ENCODE peak calls at places on chromosomes 12 and 14, in nine cellular contexts. One of them, this sample, is unnamed.

GRCh38 chr12:77488041-77488620 is 342.6 kb upstream of the NAV3 start:
- DNase-seq in activated T-helper 2 cell treated with anti-CD3 and anti-CD28 coated beads, Interferon-gamma antibody, Interleukin-2, Interleukin-4, amounts not matched to agents 10 μg/mL and 5 μg/mL and 100 μg/mL, durations not matched to agents 14 hours and 24 hours and 36 hours: no peak
- DNase-seq in GM18507: no peak
- DNase-seq in choroid plexus epithelial cell: peak; percentile 32
- DNase-seq in left cardiac atrium: no peak
- DNase-seq in lower leg skin: no peak
- DNase-seq in CD8-positive, alpha-beta T cell: no peak
- DNase-seq in GM13977: no peak
- DNase-seq in kidney glomerular epithelial cell: peak; percentile 39
- DNase-seq in this sample: no peak

GRCh38 chr12:113818278-113818677 is 147.8 kb downstream of the RBM19 start:
- DNase-seq in activated T-helper 2 cell treated with anti-CD3 and anti-CD28 coated beads, Interferon-gamma antibody, Interleukin-2, Interleukin-4, amounts not matched to agents 10 μg/mL and 5 μg/mL and 100 μg/mL, durations not matched to agents 14 hours and 24 hours and 36 hours: no peak
- DNase-seq in GM18507: no peak
- DNase-seq in choroid plexus epithelial cell: no peak
- DNase-seq in left cardiac atrium: no peak
- DNase-seq in lower leg skin: no peak
- DNase-seq in CD8-positive, alpha-beta T cell: no peak
- DNase-seq in GM13977: no peak
- DNase-seq in kidney glomerular epithelial cell: no peak
- DNase-seq in this sample: no peak

GRCh38 chr12:58877243-58877743 is 43.0 kb downstream of the LRIG3 start:
- DNase-seq in activated T-helper 2 cell treated with anti-CD3 and anti-CD28 coated beads, Interferon-gamma antibody, Interleukin-2, Interleukin-4, amounts not matched to agents 10 μg/mL and 5 μg/mL and 100 μg/mL, durations not matched to agents 14 hours and 24 hours and 36 hours: no peak
- DNase-seq in GM18507: no peak
- DNase-seq in choroid plexus epithelial cell: peak; percentile 97
- DNase-seq in left cardiac atrium: no peak
- DNase-seq in lower leg skin: no peak
- DNase-seq in CD8-positive, alpha-beta T cell: no peak
- DNase-seq in GM13977: no peak
- DNase-seq in kidney glomerular epithelial cell: peak; percentile 94
- DNase-seq in this sample: peak; percentile 74

GRCh38 chr14:55599250-55599879 is 19.4 kb downstream of the KTN1 start:
- DNase-seq in activated T-helper 2 cell treated with anti-CD3 and anti-CD28 coated beads, Interferon-gamma antibody, Interleukin-2, Interleukin-4, amounts not matched to agents 10 μg/mL and 5 μg/mL and 100 μg/mL, durations not matched to agents 14 hours and 24 hours and 36 hours: no peak
- DNase-seq in GM18507: no peak
- DNase-seq in choroid plexus epithelial cell: no peak
- DNase-seq in left cardiac atrium: peak; percentile 59
- DNase-seq in lower leg skin: peak; percentile 29
- DNase-seq in CD8-positive, alpha-beta T cell: no peak
- DNase-seq in GM13977: no peak
- DNase-seq in kidney glomerular epithelial cell: no peak
- DNase-seq in this sample: no peak

GRCh38 chr12:51323966-51324895 is at the start of gene BIN2:
- DNase-seq in activated T-helper 2 cell treated with anti-CD3 and anti-CD28 coated beads, Interferon-gamma antibody, Interleukin-2, Interleukin-4, amounts not matched to agents 10 μg/mL and 5 μg/mL and 100 μg/mL, durations not matched to agents 14 hours and 24 hours and 36 hours: peak; percentile 70
- DNase-seq in GM18507: peak; percentile 72
- DNase-seq in choroid plexus epithelial cell: no peak
- DNase-seq in left cardiac atrium: peak; percentile 53
- DNase-seq in lower leg skin: no peak
- DNase-seq in CD8-positive, alpha-beta T cell: peak; percentile 70
- DNase-seq in GM13977: peak; percentile 88
- DNase-seq in kidney glomerular epithelial cell: no peak
- DNase-seq in this sample: no peak

GRCh38 chr12:80018119-80018518 is 81.2 kb upstream of the OTOGL start:
- DNase-seq in activated T-helper 2 cell treated with anti-CD3 and anti-CD28 coated beads, Interferon-gamma antibody, Interleukin-2, Interleukin-4, amounts not matched to agents 10 μg/mL and 5 μg/mL and 100 μg/mL, durations not matched to agents 14 hours and 24 hours and 36 hours: no peak
- DNase-seq in GM18507: no peak
- DNase-seq in choroid plexus epithelial cell: no peak
- DNase-seq in left cardiac atrium: no peak
- DNase-seq in lower leg skin: no peak
- DNase-seq in CD8-positive, alpha-beta T cell: no peak
- DNase-seq in GM13977: no peak
- DNase-seq in kidney glomerular epithelial cell: no peak
- DNase-seq in this sample: no peak

GRCh38 chr12:54385251-54385914 is 850 bp upstream of the ZNF385A start:
- DNase-seq in activated T-helper 2 cell treated with anti-CD3 and anti-CD28 coated beads, Interferon-gamma antibody, Interleukin-2, Interleukin-4, amounts not matched to agents 10 μg/mL and 5 μg/mL and 100 μg/mL, durations not matched to agents 14 hours and 24 hours and 36 hours: no peak
- DNase-seq in GM18507: no peak
- DNase-seq in choroid plexus epithelial cell: no peak
- DNase-seq in left cardiac atrium: peak; percentile 34
- DNase-seq in lower leg skin: no peak
- DNase-seq in CD8-positive, alpha-beta T cell: no peak
- DNase-seq in GM13977: peak; percentile 60
- DNase-seq in kidney glomerular epithelial cell: no peak
- DNase-seq in this sample: no peak

GRCh38 chr14:90487031-90487430 is 90.2 kb downstream of the CALM1 start:
- DNase-seq in activated T-helper 2 cell treated with anti-CD3 and anti-CD28 coated beads, Interferon-gamma antibody, Interleukin-2, Interleukin-4, amounts not matched to agents 10 μg/mL and 5 μg/mL and 100 μg/mL, durations not matched to agents 14 hours and 24 hours and 36 hours: no peak
- DNase-seq in GM18507: no peak
- DNase-seq in choroid plexus epithelial cell: no peak
- DNase-seq in left cardiac atrium: peak; percentile 59
- DNase-seq in lower leg skin: no peak
- DNase-seq in CD8-positive, alpha-beta T cell: no peak
- DNase-seq in GM13977: no peak
- DNase-seq in kidney glomerular epithelial cell: no peak
- DNase-seq in this sample: no peak

GRCh38 chr14:69711065-69711464 is 55.9 kb upstream of the SRSF5 start:
- DNase-seq in activated T-helper 2 cell treated with anti-CD3 and anti-CD28 coated beads, Interferon-gamma antibody, Interleukin-2, Interleukin-4, amounts not matched to agents 10 μg/mL and 5 μg/mL and 100 μg/mL, durations not matched to agents 14 hours and 24 hours and 36 hours: no peak
- DNase-seq in GM18507: no peak
- DNase-seq in choroid plexus epithelial cell: peak; percentile 36
- DNase-seq in left cardiac atrium: peak; percentile 64
- DNase-seq in lower leg skin: no peak
- DNase-seq in CD8-positive, alpha-beta T cell: no peak
- DNase-seq in GM13977: no peak
- DNase-seq in kidney glomerular epithelial cell: no peak
- DNase-seq in this sample: no peak

GRCh38 chr12:43776498-43776897 is 17.7 kb downstream of the IRAK4 start:
- DNase-seq in activated T-helper 2 cell treated with anti-CD3 and anti-CD28 coated beads, Interferon-gamma antibody, Interleukin-2, Interleukin-4, amounts not matched to agents 10 μg/mL and 5 μg/mL and 100 μg/mL, durations not matched to agents 14 hours and 24 hours and 36 hours: no peak
- DNase-seq in GM18507: no peak
- DNase-seq in choroid plexus epithelial cell: peak; percentile 58
- DNase-seq in left cardiac atrium: no peak
- DNase-seq in lower leg skin: no peak
- DNase-seq in CD8-positive, alpha-beta T cell: no peak
- DNase-seq in GM13977: no peak
- DNase-seq in kidney glomerular epithelial cell: no peak
- DNase-seq in this sample: no peak

GRCh38 chr12:5927732-5928516 is 17.1 kb downstream of the ANO2 start:
- DNase-seq in activated T-helper 2 cell treated with anti-CD3 and anti-CD28 coated beads, Interferon-gamma antibody, Interleukin-2, Interleukin-4, amounts not matched to agents 10 μg/mL and 5 μg/mL and 100 μg/mL, durations not matched to agents 14 hours and 24 hours and 36 hours: no peak
- DNase-seq in GM18507: no peak
- DNase-seq in choroid plexus epithelial cell: no peak
- DNase-seq in left cardiac atrium: no peak
- DNase-seq in lower leg skin: no peak
- DNase-seq in CD8-positive, alpha-beta T cell: no peak
- DNase-seq in GM13977: no peak
- DNase-seq in kidney glomerular epithelial cell: no peak
- DNase-seq in this sample: no peak

GRCh38 chr12:6141048-6141447 is 16.6 kb upstream of the VWF start:
- DNase-seq in activated T-helper 2 cell treated with anti-CD3 and anti-CD28 coated beads, Interferon-gamma antibody, Interleukin-2, Interleukin-4, amounts not matched to agents 10 μg/mL and 5 μg/mL and 100 μg/mL, durations not matched to agents 14 hours and 24 hours and 36 hours: no peak
- DNase-seq in GM18507: no peak
- DNase-seq in choroid plexus epithelial cell: peak; percentile 88
- DNase-seq in left cardiac atrium: peak; percentile 52
- DNase-seq in lower leg skin: peak; percentile 44
- DNase-seq in CD8-positive, alpha-beta T cell: no peak
- DNase-seq in GM13977: no peak
- DNase-seq in kidney glomerular epithelial cell: no peak
- DNase-seq in this sample: no peak

GRCh38 chr12:25424186-25424854 is 128.8 kb downstream of the LMNTD1 start:
- DNase-seq in activated T-helper 2 cell treated with anti-CD3 and anti-CD28 coated beads, Interferon-gamma antibody, Interleukin-2, Interleukin-4, amounts not matched to agents 10 μg/mL and 5 μg/mL and 100 μg/mL, durations not matched to agents 14 hours and 24 hours and 36 hours: no peak
- DNase-seq in GM18507: no peak
- DNase-seq in choroid plexus epithelial cell: no peak
- DNase-seq in left cardiac atrium: no peak
- DNase-seq in lower leg skin: no peak
- DNase-seq in CD8-positive, alpha-beta T cell: no peak
- DNase-seq in GM13977: no peak
- DNase-seq in kidney glomerular epithelial cell: no peak
- DNase-seq in this sample: no peak

This sample was measured in T1000.